ENCODE peak calls at places on chromosome 15, in nine cellular contexts. L, Y, W, F, V, A, C, K and G are unnamed samples. For H3K4me1, the result is how much of the 10 kb centered on the place peaks cover.

GRCh38 chr15:70328137-70329115 is 230.7 kb upstream of the TLE3 start:
- DNase-seq in L (no peak), Y (no peak), W (no peak), F (no peak), V (no peak), A (no peak), C (peak), K (no peak), G (no peak)

GRCh38 chr15:39969871-39970270 is 36.0 kb downstream of the EIF2AK4 start:
- DNase-seq in L (no peak), Y (peak), W (peak), F (peak), V (no peak), A (peak), C (peak), K (no peak), G (peak)

GRCh38 chr15:62087671-62088360 is 21.0 kb downstream of the C2CD4A start:
- DNase-seq in L (no peak), Y (peak), W (peak), F (no peak), V (no peak), A (no peak), C (no peak), K (no peak), G (peak)

GRCh38 chr15:60733196-60733595 is 254.3 kb upstream of the ICE2 start:
- DNase-seq in L (no peak), Y (no peak), W (no peak), F (no peak), V (no peak), A (no peak), C (no peak), K (no peak), G (no peak)

GRCh38 chr15:51038258-51039042 is 56.3 kb downstream of the TNFAIP8L3 start:
- DNase-seq in L (no peak), Y (peak), W (no peak), F (no peak), V (no peak), A (no peak), C (no peak), K (no peak), G (no peak)

GRCh38 chr15:57537072-57537471 is 54.6 kb upstream of the MYZAP start:
- DNase-seq in L (peak), Y (no peak), W (peak), F (peak), V (no peak), A (no peak), C (peak), K (no peak), G (peak)

GRCh38 chr15:47888721-47889120 is 171.4 kb downstream of the SEMA6D start:
- DNase-seq in L (no peak), Y (no peak), W (no peak), F (no peak), V (no peak), A (no peak), C (no peak), K (no peak), G (no peak)

GRCh38 chr15:91578511-91578910 is 275.0 kb upstream of the SLCO3A1 start:
- DNase-seq in L (no peak), Y (no peak), W (no peak), F (no peak), V (no peak), A (no peak), C (no peak), K (no peak), G (no peak)

GRCh38 chr15:45185903-45186770 is 1.6 kb downstream of the SHF start:
- DNase-seq in L (no peak), Y (no peak), W (no peak), F (peak), V (no peak), A (no peak), C (no peak), K (no peak), G (no peak)

GRCh38 chr15:37995461-37996347 is 61.3 kb downstream of the TMCO5A start:
- DNase-seq in L (no peak), Y (peak), W (peak), F (peak), V (peak), A (no peak), C (no peak), K (no peak), G (no peak)

GRCh38 chr15:78000089-78000926 is 77.2 kb downstream of the TBC1D2B start:
- DNase-seq in L (peak), Y (peak), W (peak), F (peak), V (peak), A (peak), C (peak), K (peak), G (peak)

GRCh38 chr15:72233759-72234158 is 2.8 kb upstream of the PKM start:
- DNase-seq in L (no peak), Y (no peak), W (no peak), F (no peak), V (no peak), A (no peak), C (no peak), K (no peak), G (no peak)
- H3K4me1 ChIP-seq in L (under half), Y (under half), W (under half), F (under half), V (under half), A (under half), C (under half), K (under half), G (under half)

GRCh38 chr15:32893412-32893811 is 175.6 kb downstream of the GREM1 start:
- DNase-seq in L (no peak), Y (no peak), W (no peak), F (no peak), V (no peak), A (no peak), C (no peak), K (no peak), G (no peak)
- H3K4me1 ChIP-seq in L (under half), Y (under half), W (under half), F (under half), V (under half), A (under half), C (under half), K (under half), G (under half)

DNA sequence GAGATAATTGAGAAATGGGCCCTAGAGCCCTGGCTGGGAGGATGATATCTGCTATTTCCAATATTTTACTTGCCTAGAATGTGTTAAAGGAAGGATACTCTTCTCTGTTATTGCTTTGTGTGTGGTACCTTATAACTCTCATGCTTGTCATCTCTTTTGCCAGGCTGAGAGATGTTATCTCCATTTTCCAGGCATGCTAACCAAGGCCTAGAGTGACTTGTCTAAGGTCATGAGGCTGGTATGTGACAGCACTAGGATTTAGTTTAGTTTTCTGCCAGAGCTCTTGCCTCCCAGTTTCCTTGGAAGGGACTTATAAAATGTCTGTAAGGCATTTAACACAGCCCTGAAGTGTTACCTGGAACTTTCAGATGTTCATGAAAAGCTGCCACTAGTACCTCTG is 1.4 kb downstream of the CLK3 start:
- DNase-seq in L (no peak), Y (no peak), W (no peak), F (no peak), V (no peak), A (no peak), C (no peak), K (no peak), G (no peak)
- H3K4me1 ChIP-seq in L (under half), Y (under half), W (under half), F (under half), V (under half), A (under half), C (under half), K (under half), G (under half)

GRCh38 chr15:25242166-25242879 is 196.5 kb downstream of the UBE3A start:
- DNase-seq in L (no peak), Y (no peak), W (peak), F (no peak), V (no peak), A (peak), C (peak), K (no peak), G (no peak)
- H3K4me1 ChIP-seq in L (under half), Y (under half), W (under half), F (under half), V (under half), A (under half), C (under half), K (under half), G (under half)

GRCh38 chr15:96327155-96327741 is 3.3 kb upstream of the NR2F2 start:
- DNase-seq in L (peak), Y (peak), W (no peak), F (peak), V (peak), A (no peak), C (no peak), K (peak), G (no peak)
- H3K4me1 ChIP-seq in L (under half), Y (under half), W (under half), F (under half), V (under half), A (under half), C (under half), K (under half), G (under half)

DNA sequence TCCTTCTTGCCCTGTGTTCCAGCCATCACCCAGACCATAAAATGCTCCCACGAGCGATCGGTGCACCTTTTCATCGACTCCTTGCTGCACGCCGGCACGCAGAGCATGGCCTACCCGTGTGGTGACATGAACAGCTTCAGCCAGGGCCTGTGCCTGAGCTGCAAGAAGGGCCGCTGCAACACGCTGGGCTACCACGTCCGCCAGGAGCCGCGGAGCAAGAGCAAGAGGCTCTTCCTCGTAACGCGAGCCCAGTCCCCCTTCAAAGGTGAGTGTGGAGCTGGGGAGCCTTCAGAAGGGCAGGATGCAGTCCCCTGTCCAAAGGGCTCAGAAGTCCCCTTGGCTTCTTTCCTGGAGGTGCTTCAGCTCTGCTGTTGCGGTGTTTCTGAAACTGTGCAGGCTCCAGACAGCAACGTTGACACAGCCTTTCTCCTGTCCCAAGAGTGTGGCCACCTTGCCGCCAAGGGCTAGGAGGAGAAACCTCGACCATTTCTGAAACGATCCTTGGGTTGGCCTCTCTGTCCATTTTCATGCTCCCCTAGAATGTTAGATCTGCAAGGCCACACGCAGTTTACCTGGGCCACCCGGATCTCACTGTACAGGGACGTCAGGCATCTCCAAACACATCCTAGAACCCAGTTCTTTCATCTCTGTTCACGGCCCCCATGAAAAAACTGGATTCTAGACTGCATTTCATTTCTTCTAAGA is 116.7 kb downstream of the LIPC start:
- DNase-seq in L (no peak), Y (no peak), W (no peak), F (no peak), V (no peak), A (no peak), C (no peak), K (no peak), G (peak)
- H3K4me1 ChIP-seq in L (under half), Y (under half), W (under half), F (under half), V (under half), A (under half), C (under half), K (under half), G (under half)

DNA sequence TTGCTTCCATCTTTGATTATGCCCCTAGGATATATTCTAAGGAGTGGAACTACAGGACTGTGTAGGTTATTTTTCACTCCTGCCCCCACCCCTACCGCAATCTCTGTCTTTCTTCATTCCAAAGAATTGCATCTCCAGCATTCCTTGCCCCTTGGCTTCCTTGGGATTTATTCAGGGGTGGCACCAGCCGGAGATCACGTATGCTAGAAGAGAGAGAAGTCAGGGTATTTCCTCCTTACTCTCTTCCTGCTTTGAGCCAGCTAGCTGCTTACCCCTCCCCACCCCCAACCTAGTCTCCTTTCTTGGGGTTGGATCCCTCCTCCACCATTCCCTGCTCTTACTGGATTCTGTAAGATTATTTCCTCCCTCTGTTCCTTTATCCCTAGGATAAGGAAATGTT is 35.0 kb upstream of the DENND4A start:
- DNase-seq in L (peak), Y (no peak), W (no peak), F (peak), V (no peak), A (no peak), C (no peak), K (no peak), G (no peak)
- H3K4me1 ChIP-seq in L (under half), Y (under half), W (under half), F (under half), V (under half), A (half or more), C (under half), K (under half), G (under half)